ENCODE peak calls at places on chromosomes 6 and 20, in ten cellular contexts. P, W, Z, Y, F, T, J, E, V and O are unnamed samples.

GRCh38 chr6:52352239-52353008 is 9.5 kb upstream of the PAQR8 start:
- DNase-seq in P (no peak), W (peak), Z (no peak), Y (peak), F (no peak), T (peak), J (peak), E (no peak), V (peak), O (peak)

GRCh38 chr6:44036196-44036595 is 91.1 kb downstream of the MRPL14 start:
- DNase-seq in P (no peak), W (no peak), Z (no peak), Y (no peak), F (no peak), T (peak), J (peak), E (no peak), V (no peak), O (no peak)

GRCh38 chr6:35077006-35077712 is 64.0 kb downstream of the TCP11 start:
- DNase-seq in P (no peak), W (no peak), Z (no peak), Y (no peak), F (peak), T (no peak), J (peak), E (peak), V (no peak), O (no peak)

GRCh38 chr6:159715168-159715567 is 12.1 kb upstream of the WTAP start:
- DNase-seq in P (no peak), W (no peak), Z (no peak), Y (no peak), F (no peak), T (no peak), J (no peak), E (no peak), V (no peak), O (no peak)

GRCh38 chr6:116531675-116532570 is 13.6 kb downstream of the TRAPPC3L start:
- DNase-seq in P (peak), W (peak), Z (peak), Y (peak), F (no peak), T (peak), J (peak), E (no peak), V (peak), O (peak)

GRCh38 chr6:119565893-119566292 is 216.3 kb upstream of the MAN1A1 start:
- DNase-seq in P (no peak), W (no peak), Z (no peak), Y (no peak), F (no peak), T (no peak), J (no peak), E (no peak), V (no peak), O (no peak)

GRCh38 chr6:157659536-157660271 is 163.3 kb upstream of the SNX9 start:
- DNase-seq in P (no peak), W (no peak), Z (no peak), Y (no peak), F (no peak), T (no peak), J (no peak), E (peak), V (no peak), O (no peak)

GRCh38 chr6:40936810-40937209 is 102.2 kb downstream of the UNC5CL start:
- DNase-seq in P (no peak), W (peak), Z (no peak), Y (peak), F (no peak), T (peak), J (no peak), E (no peak), V (peak), O (no peak)

GRCh38 chr6:165991341-165991740 is 176.3 kb downstream of the TBXT start:
- DNase-seq in P (no peak), W (no peak), Z (no peak), Y (no peak), F (no peak), T (no peak), J (no peak), E (no peak), V (no peak), O (no peak)

GRCh38 chr20:17625246-17626051 is 55.6 kb downstream of the DSTN start:
- DNase-seq in P (no peak), W (no peak), Z (no peak), Y (no peak), F (peak), T (no peak), J (no peak), E (peak), V (no peak), O (no peak)

GRCh38 chr20:45279992-45280391 is 25.6 kb upstream of the SLPI start:
- DNase-seq in P (no peak), W (no peak), Z (no peak), Y (no peak), F (no peak), T (no peak), J (no peak), E (no peak), V (no peak), O (no peak)

GRCh38 chr20:44572551-44573500 is 9.6 kb upstream of the PKIG start:
- DNase-seq in P (peak), W (no peak), Z (no peak), Y (peak), F (no peak), T (peak), J (no peak), E (peak), V (peak), O (peak)